ENCODE peak calls at places on chromosome 17, in nine cellular contexts. X is activated CD4-positive, alpha-beta T cell treated with anti-CD3 and anti-CD28 coated beads for 4 hours; P is NCI-H524; O is activated effector memory CD4-positive, alpha-beta T cell treated with Interleukin-2 at 50 U/mL for 16 hours; Y is NCI-H2081 treated with DMSO at 0.1 percent for 48 hours; I is AG04450; M is stromal cell of bone marrow; G is activated naive CD4-positive, alpha-beta T cell treated with anti-CD3 and anti-CD28 coated beads for 36 hours; R is NCI-H187. U is an unnamed sample.

GRCh38 chr17:59298512-59298911 is 32.9 kb upstream of the YPEL2 start:
- DNase-seq in P (no peak), M (no peak), I (no peak), G (no peak), R (no peak), O (no peak), X (no peak), Y (no peak), U (no peak)

GRCh38 chr17:28545787-28546415 is 6.5 kb downstream of the UNC119 start:
- DNase-seq in O (no peak), I (no peak), Y (no peak), P (no peak), X (no peak), M (no peak), G (no peak), R (no peak), U (no peak)

GRCh38 chr17:73644145-73645049 is at the start of gene SDK2:
- DNase-seq in Y (no peak), X (no peak), I (no peak), G (no peak), O (no peak), R (no peak), M (no peak), P (no peak), U (no peak)

GRCh38 chr17:36182176-36183000 is 6.0 kb upstream of the TBC1D3B start:
- DNase-seq in G (no peak), Y (no peak), X (no peak), O (no peak), P (no peak), I (no peak), R (no peak), M (no peak), U (no peak)

GRCh38 chr17:41329279-41329925 is 13.9 kb upstream of the KRTAP17-1 start:
- DNase-seq in Y (no peak), X (no peak), I (no peak), G (peak), O (no peak), M (peak), P (no peak), R (no peak), U (peak)

GRCh38 chr17:4342535-4342934 is 23.9 kb downstream of the UBE2G1 start:
- DNase-seq in I (no peak), R (no peak), Y (no peak), X (no peak), O (no peak), P (no peak), M (no peak), G (no peak), U (no peak)

GRCh38 chr17:17515921-17516295 is 19.7 kb upstream of the RASD1 start:
- DNase-seq in R (no peak), P (no peak), Y (no peak), G (no peak), O (no peak), M (peak), X (no peak), I (no peak), U (peak)

GRCh38 chr17:11899494-11899893 is 97.8 kb downstream of the ZNF18 start:
- DNase-seq in R (no peak), Y (no peak), I (no peak), G (no peak), O (no peak), P (no peak), M (no peak), X (no peak), U (no peak)

GRCh38 chr17:35167046-35167445 is 19.4 kb downstream of the UNC45B start:
- DNase-seq in I (no peak), Y (no peak), R (no peak), G (no peak), X (no peak), M (no peak), P (no peak), O (no peak), U (no peak)

GRCh38 chr17:77681820-77682219 is 276.7 kb upstream of the TNRC6C start:
- DNase-seq in G (no peak), O (no peak), I (no peak), R (no peak), P (no peak), M (no peak), Y (no peak), X (no peak), U (no peak)

GRCh38 chr17:45339646-45340605 is 23.1 kb upstream of the MAP3K14 start:
- DNase-seq in X (no peak), R (no peak), O (no peak), G (no peak), Y (no peak), M (no peak), P (no peak), I (no peak), U (no peak)

GRCh38 chr17:40490289-40490853 is 11.1 kb downstream of the TNS4 start:
- DNase-seq in G (peak), O (no peak), I (peak), P (peak), R (no peak), X (no peak), M (peak), Y (no peak), U (peak)

GRCh38 chr17:68456529-68457167 is 648 bp downstream of the WIPI1 start:
- DNase-seq in I (peak), G (no peak), P (peak), R (no peak), M (peak), Y (no peak), X (no peak), O (no peak), U (peak)

GRCh38 chr17:82860606-82861392 is 21.0 kb upstream of the ZNF750 start:
- DNase-seq in R (no peak), O (no peak), P (no peak), M (no peak), I (no peak), X (no peak), G (no peak), Y (no peak), U (no peak)

GRCh38 chr17:59378621-59379194 is 47.3 kb downstream of the YPEL2 start:
- DNase-seq in G (no peak), X (no peak), I (peak), P (peak), M (peak), Y (no peak), R (no peak), O (no peak), U (peak)

GRCh38 chr17:77332034-77332971 is 191.5 kb downstream of the SEC14L1 start:
- DNase-seq in O (peak), I (no peak), R (no peak), M (no peak), Y (no peak), P (no peak), G (peak), X (no peak), U (no peak)

GRCh38 chr17:62792122-62792800 is 15.9 kb downstream of the MARCHF10 start:
- DNase-seq in X (no peak), P (no peak), I (peak), R (no peak), G (no peak), Y (no peak), M (peak), O (no peak), U (no peak)

GRCh38 chr17:82985973-82986372 is 93.4 kb upstream of the METRNL start:
- DNase-seq in R (no peak), X (peak), G (peak), I (no peak), P (no peak), Y (no peak), O (peak), M (no peak), U (no peak)

GRCh38 chr17:51050291-51051033 is 70.2 kb downstream of the SPAG9 start:
- DNase-seq in I (no peak), G (no peak), X (no peak), P (no peak), R (no peak), M (no peak), O (no peak), Y (no peak), U (no peak)

GRCh38 chr17:42067371-42068180 is 17.2 kb upstream of the C17orf113 start:
- DNase-seq in O (peak), P (peak), X (peak), I (no peak), Y (no peak), M (peak), G (peak), R (peak), U (peak)

GRCh38 chr17:66746736-66747135 is 88.2 kb upstream of the CACNG5 start:
- DNase-seq in O (no peak), Y (no peak), M (no peak), G (no peak), I (no peak), X (no peak), P (no peak), R (no peak), U (no peak)

GRCh38 chr17:14169287-14169686 is 67.4 kb downstream of the CDRT15 start:
- DNase-seq in O (no peak), R (no peak), Y (no peak), I (no peak), G (no peak), X (no peak), P (no peak), M (no peak), U (no peak)

GRCh38 chr17:382644-383533 is 30.3 kb upstream of the RPH3AL start:
- DNase-seq in M (no peak), P (peak), R (no peak), Y (no peak), O (no peak), X (no peak), G (no peak), I (peak), U (no peak)

GRCh38 chr17:76635039-76635438 is 8.5 kb downstream of the ST6GALNAC1 start:
- DNase-seq in X (no peak), Y (no peak), O (no peak), G (no peak), I (no peak), P (no peak), M (no peak), R (no peak), U (no peak)

GRCh38 chr17:63832014-63832413 is 4.6 kb upstream of the FTSJ3 start:
- DNase-seq in I (no peak), Y (no peak), R (no peak), O (no peak), M (no peak), P (no peak), G (no peak), X (no peak), U (no peak)

GRCh38 chr17:57552114-57552601 is 192.9 kb downstream of the CCDC182 start:
- DNase-seq in P (peak), X (peak), R (no peak), G (peak), Y (no peak), O (no peak), I (no peak), M (no peak), U (no peak)

GRCh38 chr17:57530508-57530907 is 214.6 kb downstream of the CCDC182 start:
- DNase-seq in I (no peak), R (no peak), P (no peak), M (no peak), O (no peak), G (no peak), Y (no peak), X (no peak), U (no peak)

GRCh38 chr17:8649157-8650118 is 18.9 kb upstream of the MYH10 start:
- DNase-seq in M (peak), X (no peak), R (no peak), O (no peak), I (peak), G (no peak), Y (no peak), P (no peak), U (no peak)

GRCh38 chr17:66343531-66344078 is 41.2 kb downstream of the PRKCA start:
- DNase-seq in I (no peak), X (no peak), G (no peak), O (no peak), Y (no peak), P (no peak), R (no peak), M (no peak), U (no peak)

GRCh38 chr17:56314026-56314425 is 160.8 kb downstream of the ANKFN1 start:
- DNase-seq in G (no peak), X (no peak), M (no peak), P (no peak), Y (no peak), I (no peak), R (no peak), O (no peak), U (no peak)

GRCh38 chr17:29709861-29710849 is 87.4 kb upstream of the CORO6 start:
- DNase-seq in Y (no peak), I (no peak), G (no peak), P (no peak), R (no peak), X (no peak), O (no peak), M (no peak), U (peak)

GRCh38 chr17:31688704-31689103 is 170.3 kb downstream of the COPRS start:
- DNase-seq in I (no peak), P (no peak), X (no peak), G (no peak), R (no peak), M (no peak), Y (no peak), O (no peak), U (peak)

GRCh38 chr17:80492343-80493136 is 16.1 kb upstream of the NPTX1 start:
- DNase-seq in P (no peak), Y (no peak), G (no peak), R (no peak), M (no peak), X (no peak), I (no peak), O (no peak), U (no peak)

GRCh38 chr17:61232871-61233270 is 166.8 kb upstream of the TBX2 start:
- DNase-seq in G (no peak), I (no peak), P (no peak), M (no peak), O (no peak), R (no peak), X (no peak), Y (no peak), U (no peak)

GRCh38 chr17:40456396-40456951 is 13.2 kb downstream of the IGFBP4 start:
- DNase-seq in P (no peak), G (no peak), R (no peak), M (no peak), X (no peak), Y (no peak), O (no peak), I (no peak), U (no peak)

GRCh38 chr17:78677303-78678219 is 100.4 kb upstream of the DNAH17 start:
- DNase-seq in R (no peak), G (no peak), I (no peak), O (no peak), P (no peak), X (no peak), Y (no peak), M (no peak), U (no peak)

GRCh38 chr17:75325827-75326586 is 36.8 kb upstream of the SLC25A19 start:
- DNase-seq in M (no peak), G (no peak), O (no peak), I (no peak), R (no peak), P (peak), X (no peak), Y (no peak), U (no peak)